ENCODE peak calls at places on chromosomes 12 and 14, in seven cellular contexts. Y, S, T, V, N, J and K are unnamed samples.

GRCh38 chr14:66624319-66624937 is 116.5 kb downstream of the GPHN start:
- DNase-seq in Y (peak), S (peak), T (peak), V (peak), N (no peak), J (peak), K (no peak)

GRCh38 chr12:117590999-117591398 is 229.6 kb upstream of the NOS1 start:
- DNase-seq in Y (no peak), S (no peak), T (no peak), V (peak), N (no peak), J (no peak), K (no peak)

GRCh38 chr12:23093488-23093887 is 468.5 kb downstream of the ETNK1 start:
- DNase-seq in Y (peak), S (no peak), T (peak), V (no peak), N (no peak), J (peak), K (no peak)

GRCh38 chr14:91254456-91254855 is 10.0 kb upstream of the GPR68 start:
- DNase-seq in Y (no peak), S (no peak), T (no peak), V (no peak), N (no peak), J (no peak), K (no peak)

GRCh38 chr14:68610251-68610793 is 182.5 kb downstream of the ZFP36L1 start:
- DNase-seq in Y (no peak), S (no peak), T (no peak), V (no peak), N (no peak), J (no peak), K (no peak)

GRCh38 chr14:103897075-103897947 is 30.9 kb upstream of the TDRD9 start:
- DNase-seq in Y (no peak), S (no peak), T (no peak), V (no peak), N (no peak), J (no peak), K (no peak)

GRCh38 chr14:29144598-29144997 is 378.0 kb downstream of the FOXG1 start:
- DNase-seq in Y (peak), S (no peak), T (peak), V (peak), N (no peak), J (peak), K (no peak)

GRCh38 chr12:1529862-1530591 is 64.4 kb downstream of the FBXL14 start:
- DNase-seq in Y (no peak), S (peak), T (no peak), V (peak), N (no peak), J (no peak), K (no peak)

GRCh38 chr12:3170423-3171194 is 93.4 kb downstream of the TSPAN9 start:
- DNase-seq in Y (peak), S (no peak), T (peak), V (peak), N (no peak), J (peak), K (no peak)

GRCh38 chr12:12600659-12601058 is 11.0 kb upstream of the CREBL2 start:
- DNase-seq in Y (no peak), S (no peak), T (no peak), V (no peak), N (no peak), J (peak), K (no peak)

GRCh38 chr12:43158126-43158525 is 393.9 kb downstream of the ADAMTS20 start:
- DNase-seq in Y (no peak), S (no peak), T (no peak), V (no peak), N (no peak), J (no peak), K (no peak)

GRCh38 chr12:45402288-45402687 is 186.4 kb downstream of the ANO6 start:
- DNase-seq in Y (no peak), S (no peak), T (no peak), V (no peak), N (no peak), J (no peak), K (no peak)

GRCh38 chr14:102568115-102568614 is 24.3 kb upstream of the RCOR1 start:
- DNase-seq in Y (no peak), S (no peak), T (no peak), V (no peak), N (peak), J (no peak), K (no peak)